ENCODE peak calls at places on chromosomes 5 and 9, in nine cellular contexts. One of them, this sample, is unnamed.

GRCh38 chr5:142171270-142171669 is 62.7 kb downstream of the NDFIP1 start:
- DNase-seq in foreskin fibroblast: no peak
- DNase-seq in colonic mucosa: no peak
- DNase-seq in spleen: peak
- DNase-seq in cardiac fibroblast: no peak
- DNase-seq in GM06990: no peak
- DNase-seq in breast epithelium: peak
- DNase-seq in astrocyte: no peak
- DNase-seq in A549: no peak
- DNase-seq in this sample: no peak

GRCh38 chr5:131513780-131514179 is 121.2 kb downstream of the RAPGEF6 start:
- DNase-seq in colonic mucosa: no peak
- DNase-seq in cardiac fibroblast: no peak
- DNase-seq in spleen: peak
- DNase-seq in breast epithelium: no peak
- DNase-seq in GM06990: no peak
- DNase-seq in A549: no peak
- DNase-seq in foreskin fibroblast: no peak
- DNase-seq in astrocyte: no peak
- DNase-seq in this sample: peak

GRCh38 chr9:136786451-136786850 is 4.7 kb upstream of the TMEM141 start:
- DNase-seq in colonic mucosa: no peak
- DNase-seq in foreskin fibroblast: no peak
- DNase-seq in breast epithelium: no peak
- DNase-seq in cardiac fibroblast: no peak
- DNase-seq in GM06990: no peak
- DNase-seq in astrocyte: no peak
- DNase-seq in spleen: no peak
- DNase-seq in A549: no peak
- DNase-seq in this sample: no peak

GRCh38 chr5:25414746-25415145 is 770.0 kb upstream of the CDH10 start:
- DNase-seq in A549: no peak
- DNase-seq in spleen: no peak
- DNase-seq in colonic mucosa: no peak
- DNase-seq in foreskin fibroblast: no peak
- DNase-seq in astrocyte: peak
- DNase-seq in cardiac fibroblast: no peak
- DNase-seq in breast epithelium: no peak
- DNase-seq in GM06990: no peak
- DNase-seq in this sample: no peak

GRCh38 chr5:74625742-74626241 is 14.7 kb downstream of the ENC1 start:
- DNase-seq in astrocyte: peak
- DNase-seq in cardiac fibroblast: peak
- DNase-seq in colonic mucosa: no peak
- DNase-seq in breast epithelium: no peak
- DNase-seq in foreskin fibroblast: no peak
- DNase-seq in A549: no peak
- DNase-seq in spleen: no peak
- DNase-seq in GM06990: no peak
- DNase-seq in this sample: no peak

GRCh38 chr5:14054965-14055963 is 87.9 kb upstream of the TRIO start:
- DNase-seq in GM06990: no peak
- DNase-seq in breast epithelium: no peak
- DNase-seq in colonic mucosa: no peak
- DNase-seq in astrocyte: peak
- DNase-seq in foreskin fibroblast: no peak
- DNase-seq in cardiac fibroblast: no peak
- DNase-seq in A549: no peak
- DNase-seq in spleen: no peak
- DNase-seq in this sample: no peak

GRCh38 chr5:8615142-8615858 is 746.4 kb downstream of the MTRR start:
- DNase-seq in cardiac fibroblast: no peak
- DNase-seq in spleen: no peak
- DNase-seq in A549: no peak
- DNase-seq in foreskin fibroblast: no peak
- DNase-seq in astrocyte: no peak
- DNase-seq in colonic mucosa: no peak
- DNase-seq in breast epithelium: no peak
- DNase-seq in GM06990: no peak
- DNase-seq in this sample: no peak

GRCh38 chr5:148682283-148683026 is 28.1 kb upstream of the HTR4 start:
- DNase-seq in GM06990: no peak
- DNase-seq in colonic mucosa: peak
- DNase-seq in spleen: no peak
- DNase-seq in astrocyte: no peak
- DNase-seq in A549: no peak
- DNase-seq in breast epithelium: no peak
- DNase-seq in foreskin fibroblast: no peak
- DNase-seq in cardiac fibroblast: no peak
- DNase-seq in this sample: no peak

GRCh38 chr5:167608708-167609272 is 682.7 kb upstream of the WWC1 start:
- DNase-seq in astrocyte: no peak
- DNase-seq in A549: no peak
- DNase-seq in colonic mucosa: no peak
- DNase-seq in cardiac fibroblast: no peak
- DNase-seq in GM06990: no peak
- DNase-seq in spleen: no peak
- DNase-seq in foreskin fibroblast: no peak
- DNase-seq in breast epithelium: no peak
- DNase-seq in this sample: no peak

GRCh38 chr5:132825824-132826391 is 4.5 kb downstream of the SHROOM1 start:
- DNase-seq in cardiac fibroblast: no peak
- DNase-seq in spleen: no peak
- DNase-seq in A549: no peak
- DNase-seq in foreskin fibroblast: no peak
- DNase-seq in GM06990: no peak
- DNase-seq in astrocyte: no peak
- DNase-seq in colonic mucosa: no peak
- DNase-seq in breast epithelium: no peak
- DNase-seq in this sample: no peak

GRCh38 chr9:136311433-136312375 is 7.8 kb upstream of the CCDC187 start:
- DNase-seq in cardiac fibroblast: no peak
- DNase-seq in breast epithelium: no peak
- DNase-seq in foreskin fibroblast: no peak
- DNase-seq in spleen: no peak
- DNase-seq in A549: peak
- DNase-seq in colonic mucosa: peak
- DNase-seq in astrocyte: no peak
- DNase-seq in GM06990: no peak
- DNase-seq in this sample: peak

GRCh38 chr9:79023134-79023577 is 548.6 kb upstream of the TLE4 start:
- DNase-seq in foreskin fibroblast: peak
- DNase-seq in colonic mucosa: no peak
- DNase-seq in astrocyte: peak
- DNase-seq in cardiac fibroblast: peak
- DNase-seq in GM06990: no peak
- DNase-seq in breast epithelium: no peak
- DNase-seq in spleen: no peak
- DNase-seq in A549: peak
- DNase-seq in this sample: no peak

GRCh38 chr9:134961331-134962064 is 43.8 kb upstream of the FCN1 start:
- DNase-seq in spleen: peak
- DNase-seq in GM06990: no peak
- DNase-seq in astrocyte: no peak
- DNase-seq in A549: no peak
- DNase-seq in colonic mucosa: no peak
- DNase-seq in foreskin fibroblast: no peak
- DNase-seq in cardiac fibroblast: no peak
- DNase-seq in breast epithelium: no peak
- DNase-seq in this sample: no peak

GRCh38 chr5:60810438-60811085 is 33.5 kb downstream of the ELOVL7 start:
- DNase-seq in foreskin fibroblast: peak
- DNase-seq in cardiac fibroblast: no peak
- DNase-seq in GM06990: no peak
- DNase-seq in A549: peak
- DNase-seq in astrocyte: peak
- DNase-seq in breast epithelium: no peak
- DNase-seq in spleen: no peak
- DNase-seq in colonic mucosa: no peak
- DNase-seq in this sample: no peak

GRCh38 chr5:140242099-140242498 is 60.8 kb downstream of the PFDN1 start:
- DNase-seq in astrocyte: no peak
- DNase-seq in cardiac fibroblast: no peak
- DNase-seq in breast epithelium: no peak
- DNase-seq in A549: peak
- DNase-seq in foreskin fibroblast: no peak
- DNase-seq in colonic mucosa: no peak
- DNase-seq in GM06990: no peak
- DNase-seq in spleen: no peak
- DNase-seq in this sample: no peak
- TF ChIP-seq CTCF in astrocyte: peak
- TF ChIP-seq CTCF in cardiac fibroblast: peak
- TF ChIP-seq CTCF in breast epithelium: no peak
- TF ChIP-seq CTCF in A549: no peak
- TF ChIP-seq CTCF in foreskin fibroblast: no peak
- TF ChIP-seq CTCF in colonic mucosa: no peak
- TF ChIP-seq CTCF in GM06990: peak
- TF ChIP-seq CTCF in spleen: no peak
- TF ChIP-seq CTCF in this sample: no peak

DNA sequence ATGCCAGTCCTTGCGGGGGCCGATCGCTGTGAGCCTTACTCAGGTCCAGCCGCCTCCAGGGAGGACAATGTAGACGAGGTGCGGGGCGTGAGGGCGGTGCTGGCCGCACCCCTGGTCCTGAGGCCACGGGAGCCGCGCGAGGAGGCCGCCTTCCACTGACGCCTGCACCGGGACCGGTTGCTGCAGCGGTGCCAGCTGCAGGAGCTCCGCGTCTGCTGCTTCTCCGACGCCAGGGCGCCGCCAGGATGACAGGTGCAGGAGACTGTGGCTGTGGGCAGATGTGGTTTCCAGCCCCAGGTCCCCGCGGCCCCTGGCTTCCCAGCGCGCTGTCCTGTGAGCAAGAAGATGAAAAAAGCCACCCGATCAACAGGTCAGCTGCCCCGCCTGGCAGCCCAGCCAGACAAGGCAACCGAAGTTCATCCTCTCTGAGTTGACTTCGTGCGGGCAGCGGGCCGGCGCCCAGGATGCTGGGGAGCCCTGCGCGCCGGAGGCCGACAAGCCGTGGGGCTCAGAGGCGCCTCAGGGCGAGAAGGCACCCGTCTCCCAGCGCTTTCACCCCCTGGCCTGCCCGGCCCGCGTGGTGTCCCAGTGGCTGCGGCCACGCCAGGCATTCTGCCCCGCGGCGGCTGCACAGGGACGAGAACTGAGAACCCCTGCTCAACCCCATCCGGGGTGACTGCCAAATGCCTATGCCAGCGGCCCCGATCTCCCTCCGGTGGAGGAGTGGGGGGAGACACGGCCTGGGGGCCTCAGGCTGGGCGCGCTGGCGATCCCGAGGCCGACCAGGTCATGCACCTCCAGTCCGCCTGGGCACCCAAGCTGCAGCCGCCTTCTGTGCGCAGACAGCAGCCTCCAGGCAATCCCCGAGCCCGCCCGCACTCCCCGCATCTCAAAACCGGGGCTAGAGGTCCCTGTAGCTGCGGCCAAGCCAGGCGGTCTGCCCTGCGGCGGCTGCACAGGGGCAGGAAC is 43.4 kb upstream of the BICD2 start:
- DNase-seq in A549: no peak
- DNase-seq in spleen: peak
- DNase-seq in foreskin fibroblast: no peak
- DNase-seq in breast epithelium: no peak
- DNase-seq in astrocyte: no peak
- DNase-seq in colonic mucosa: no peak
- DNase-seq in cardiac fibroblast: no peak
- DNase-seq in GM06990: no peak
- DNase-seq in this sample: no peak
- H3K4me3 ChIP-seq in A549: peak
- H3K4me3 ChIP-seq in spleen: peak
- H3K4me3 ChIP-seq in foreskin fibroblast: no peak
- H3K4me3 ChIP-seq in breast epithelium: peak
- H3K4me3 ChIP-seq in astrocyte: no peak
- H3K4me3 ChIP-seq in colonic mucosa: peak
- H3K4me3 ChIP-seq in cardiac fibroblast: no peak
- H3K4me3 ChIP-seq in GM06990: no peak
- H3K4me3 ChIP-seq in this sample: no peak

GRCh38 chr5:138949223-138949574 is 74.1 kb upstream of the LRRTM2 start:
- DNase-seq in astrocyte: no peak
- DNase-seq in GM06990: no peak
- DNase-seq in foreskin fibroblast: no peak
- DNase-seq in spleen: peak
- DNase-seq in breast epithelium: no peak
- DNase-seq in cardiac fibroblast: no peak
- DNase-seq in colonic mucosa: no peak
- DNase-seq in A549: no peak
- DNase-seq in this sample: no peak

GRCh38 chr5:138947780-138948179 is 72.6 kb upstream of the LRRTM2 start:
- DNase-seq in cardiac fibroblast: no peak
- DNase-seq in foreskin fibroblast: no peak
- DNase-seq in A549: no peak
- DNase-seq in breast epithelium: no peak
- DNase-seq in GM06990: no peak
- DNase-seq in astrocyte: no peak
- DNase-seq in spleen: no peak
- DNase-seq in colonic mucosa: no peak
- DNase-seq in this sample: no peak

GRCh38 chr5:138949988-138950387 is 74.9 kb upstream of the LRRTM2 start:
- DNase-seq in breast epithelium: no peak
- DNase-seq in cardiac fibroblast: no peak
- DNase-seq in A549: no peak
- DNase-seq in astrocyte: no peak
- DNase-seq in spleen: peak
- DNase-seq in colonic mucosa: no peak
- DNase-seq in foreskin fibroblast: no peak
- DNase-seq in GM06990: no peak
- DNase-seq in this sample: no peak

GRCh38 chr5:138946831-138947560 is 71.9 kb upstream of the LRRTM2 start:
- DNase-seq in colonic mucosa: no peak
- DNase-seq in cardiac fibroblast: no peak
- DNase-seq in A549: no peak
- DNase-seq in astrocyte: no peak
- DNase-seq in spleen: peak
- DNase-seq in breast epithelium: no peak
- DNase-seq in GM06990: no peak
- DNase-seq in foreskin fibroblast: no peak
- DNase-seq in this sample: no peak

GRCh38 chr5:138948391-138949222 is 73.5 kb upstream of the LRRTM2 start:
- DNase-seq in spleen: no peak
- DNase-seq in colonic mucosa: no peak
- DNase-seq in breast epithelium: no peak
- DNase-seq in cardiac fibroblast: no peak
- DNase-seq in GM06990: no peak
- DNase-seq in foreskin fibroblast: no peak
- DNase-seq in A549: no peak
- DNase-seq in astrocyte: no peak
- DNase-seq in this sample: no peak
- TF ChIP-seq CTCF in spleen: no peak
- TF ChIP-seq CTCF in colonic mucosa: no peak
- TF ChIP-seq CTCF in breast epithelium: no peak
- TF ChIP-seq CTCF in cardiac fibroblast: no peak
- TF ChIP-seq CTCF in GM06990: no peak
- TF ChIP-seq CTCF in foreskin fibroblast: no peak
- TF ChIP-seq CTCF in A549: no peak
- TF ChIP-seq CTCF in astrocyte: no peak
- TF ChIP-seq CTCF in this sample: no peak

DNA sequence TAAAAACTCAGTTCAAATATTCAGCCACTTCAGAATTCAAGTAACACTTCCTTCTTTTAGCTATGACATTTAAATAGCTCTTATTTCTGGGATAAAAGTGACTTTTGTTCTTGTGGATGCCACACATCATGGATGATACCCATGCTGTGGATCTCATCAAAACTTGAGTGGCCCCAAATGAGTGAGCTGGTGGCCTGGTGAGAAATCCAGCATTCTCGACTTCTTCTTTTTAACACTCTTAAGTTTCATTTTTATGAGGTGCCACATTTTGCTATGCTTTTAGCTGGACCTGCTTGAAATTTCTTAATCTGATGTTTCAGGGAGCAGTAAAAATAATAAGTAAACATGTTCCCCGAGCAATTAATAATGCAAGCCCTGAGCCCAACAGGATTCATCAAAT is 384.8 kb upstream of the MEF2C start:
- DNase-seq in A549: no peak
- DNase-seq in GM06990: peak
- DNase-seq in foreskin fibroblast: no peak
- DNase-seq in spleen: no peak
- DNase-seq in cardiac fibroblast: no peak
- DNase-seq in astrocyte: no peak
- DNase-seq in breast epithelium: no peak
- DNase-seq in colonic mucosa: no peak
- DNase-seq in this sample: peak
- H3K4me3 ChIP-seq in A549: no peak
- H3K4me3 ChIP-seq in GM06990: no peak
- H3K4me3 ChIP-seq in foreskin fibroblast: no peak
- H3K4me3 ChIP-seq in spleen: no peak
- H3K4me3 ChIP-seq in cardiac fibroblast: no peak
- H3K4me3 ChIP-seq in astrocyte: no peak
- H3K4me3 ChIP-seq in breast epithelium: no peak
- H3K4me3 ChIP-seq in colonic mucosa: no peak
- H3K4me3 ChIP-seq in this sample: no peak

This sample was measured in GM12865.